ENCODE peak calls at places on chromosomes 7 and 10, in six cellular contexts. M, P, S, B, H and V are unnamed samples.

GRCh38 chr7:151954866-151955820 is 1.1 kb upstream of the GALNTL5 start:
- DNase-seq in H (no peak), S (peak; percentile 64), B (no peak), M (no peak), P (no peak), V (peak; percentile 37)

GRCh38 chr10:52801951-52802350 is 29.4 kb upstream of the MBL2 start:
- DNase-seq in S (no peak), P (no peak), H (no peak), M (no peak), B (no peak), V (peak; percentile 45)

GRCh38 chr10:92387289-92387940 is 96.4 kb downstream of the MARCHF5 start:
- DNase-seq in B (no peak), P (no peak), H (peak; percentile 62), M (peak; percentile 89), S (no peak), V (peak; percentile 59)

GRCh38 chr10:30219977-30220751 is 128.9 kb downstream of the MTPAP start:
- DNase-seq in H (no peak), B (no peak), M (peak; percentile 30), P (no peak), S (peak; percentile 34), V (peak; percentile 84)

GRCh38 chr10:107671968-107672367 is 507.5 kb upstream of the SORCS1 start:
- DNase-seq in M (no peak), P (no peak), B (no peak), H (no peak), S (no peak), V (no peak)

GRCh38 chr7:146216371-146217041 is 99.9 kb downstream of the CNTNAP2 start:
- DNase-seq in M (no peak), H (no peak), P (no peak), S (no peak), B (no peak), V (no peak)

GRCh38 chr10:69636273-69636575 is 6.2 kb downstream of the FAM241B start:
- DNase-seq in H (no peak), M (no peak), B (no peak), P (no peak), S (no peak), V (no peak)

GRCh38 chr7:134315679-134316538 is 821 bp downstream of the SLC35B4 start:
- DNase-seq in S (no peak), P (no peak), H (no peak), B (no peak), M (peak; percentile 36), V (peak; percentile 64)

GRCh38 chr7:33744293-33744692 is 161.0 kb upstream of the BMPER start:
- DNase-seq in H (peak; percentile 21), S (no peak), M (peak; percentile 32), B (no peak), P (no peak), V (peak; percentile 13)

GRCh38 chr10:96765406-96766240 is 45.3 kb upstream of the PIK3AP1 start:
- DNase-seq in P (peak; percentile 82), H (peak; percentile 37), B (peak; percentile 86), S (peak; percentile 66), M (peak; percentile 83), V (peak; percentile 78)

GRCh38 chr7:121102619-121103018 is 114.1 kb downstream of the CPED1 start:
- DNase-seq in H (no peak), M (peak; percentile 13), B (no peak), S (no peak), P (no peak), V (no peak)

GRCh38 chr10:100808851-100809250 is 63.5 kb downstream of the PAX2 start:
- DNase-seq in P (peak; percentile 38), H (no peak), M (no peak), S (no peak), B (no peak), V (no peak)

GRCh38 chr10:122853665-122854313 is 8.1 kb upstream of the CUZD1 start:
- DNase-seq in P (no peak), M (no peak), H (no peak), B (no peak), S (no peak), V (peak; percentile 26)

GRCh38 chr10:115095758-115096157 is 2.6 kb downstream of the ATRNL1 start:
- DNase-seq in B (no peak), H (no peak), P (no peak), M (no peak), S (no peak), V (no peak)

DNA sequence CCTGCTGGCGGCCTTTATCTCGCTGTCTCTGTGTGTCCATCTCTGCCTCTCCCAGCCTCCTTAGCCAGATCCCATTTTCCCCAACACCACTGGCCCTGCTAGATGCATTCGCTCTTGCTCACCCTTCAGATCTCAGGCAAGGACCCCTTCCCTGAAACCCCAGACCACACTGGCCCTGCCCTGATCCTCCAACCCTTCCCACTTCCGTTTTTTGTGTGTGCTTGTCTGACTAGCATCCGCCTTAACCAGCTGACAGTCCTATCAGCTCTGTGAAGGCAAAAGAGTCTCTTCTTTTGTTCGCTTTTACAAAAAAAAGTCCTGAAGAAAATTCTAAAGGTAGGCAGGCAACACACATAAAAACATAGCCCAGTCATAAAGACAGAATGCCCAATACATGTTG is 28.7 kb downstream of the CHST15 start:
- DNase-seq in M (no peak), H (no peak), B (no peak), S (no peak), P (no peak), V (no peak)
- H3K4me1 ChIP-seq in M (peaks cover 26% of the 10 kb centered on the region), H (peaks cover 5% of the 10 kb centered on the region), B (no peaks in the 10 kb centered on the region), S (no peaks in the 10 kb centered on the region), P (peaks cover 43% of the 10 kb centered on the region), V (peaks cover 26% of the 10 kb centered on the region)

GRCh38 chr7:85829176-85829575 is 642.3 kb upstream of the SEMA3D start:
- DNase-seq in H (no peak), S (no peak), M (no peak), P (no peak), B (no peak), V (no peak)

GRCh38 chr7:85833071-85833470 is 646.2 kb upstream of the SEMA3D start:
- DNase-seq in H (no peak), M (no peak), S (no peak), P (no peak), B (no peak), V (peak; percentile 52)

GRCh38 chr7:85829817-85830432 is 643.1 kb upstream of the SEMA3D start:
- DNase-seq in P (no peak), H (no peak), S (no peak), B (no peak), M (peak; percentile 37), V (peak; percentile 74)

GRCh38 chr7:85830982-85831381 is 644.1 kb upstream of the SEMA3D start:
- DNase-seq in S (no peak), M (no peak), H (no peak), B (no peak), P (no peak), V (no peak)

DNA sequence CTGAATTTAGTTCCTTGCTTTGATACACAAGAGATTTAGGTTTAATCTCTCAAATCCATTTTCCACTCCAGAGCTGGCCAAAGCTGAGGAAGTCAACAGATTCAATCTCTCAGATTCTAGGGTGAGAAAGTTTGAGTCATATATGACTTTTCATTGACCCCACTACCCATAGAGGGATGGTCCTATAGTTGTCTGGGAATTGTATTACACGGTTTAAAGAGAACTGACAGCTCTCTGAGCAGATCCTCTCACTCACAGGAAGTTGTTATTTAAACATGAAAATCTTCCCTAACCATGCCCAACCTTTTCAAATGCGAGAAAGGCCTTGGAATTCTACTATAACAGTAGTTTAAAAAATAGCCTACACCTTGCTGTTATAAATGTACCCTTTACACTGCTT is 641.8 kb upstream of the SEMA3D start:
- DNase-seq in M (no peak), S (no peak), P (no peak), H (no peak), B (no peak), V (peak; percentile 17)
- H3K4me3 ChIP-seq in M (no peak overlapping the region), S (no peak overlapping the region), P (no peak overlapping the region), H (no peak overlapping the region), B (no peak overlapping the region), V (no peak overlapping the region)

GRCh38 chr10:117804470-117805011 is 242.2 kb downstream of the RAB11FIP2 start:
- DNase-seq in H (no peak), M (no peak), P (peak; percentile 69), B (no peak), S (no peak), V (no peak)

GRCh38 chr10:117801691-117802090 is 245.1 kb downstream of the RAB11FIP2 start:
- DNase-seq in S (no peak), B (no peak), M (no peak), P (no peak), H (no peak), V (no peak)

GRCh38 chr10:117805191-117805590 is 241.6 kb downstream of the RAB11FIP2 start:
- DNase-seq in M (no peak), H (no peak), B (no peak), S (no peak), P (no peak), V (no peak)

GRCh38 chr10:117807441-117807840 is 239.3 kb downstream of the RAB11FIP2 start:
- DNase-seq in H (no peak), M (no peak), S (no peak), P (no peak), B (no peak), V (no peak)
- H3K4me1 ChIP-seq in H (no peaks in the 10 kb centered on the region), M (no peaks in the 10 kb centered on the region), S (no peaks in the 10 kb centered on the region), P (no peaks in the 10 kb centered on the region), B (no peaks in the 10 kb centered on the region), V (no peaks in the 10 kb centered on the region)

DNA sequence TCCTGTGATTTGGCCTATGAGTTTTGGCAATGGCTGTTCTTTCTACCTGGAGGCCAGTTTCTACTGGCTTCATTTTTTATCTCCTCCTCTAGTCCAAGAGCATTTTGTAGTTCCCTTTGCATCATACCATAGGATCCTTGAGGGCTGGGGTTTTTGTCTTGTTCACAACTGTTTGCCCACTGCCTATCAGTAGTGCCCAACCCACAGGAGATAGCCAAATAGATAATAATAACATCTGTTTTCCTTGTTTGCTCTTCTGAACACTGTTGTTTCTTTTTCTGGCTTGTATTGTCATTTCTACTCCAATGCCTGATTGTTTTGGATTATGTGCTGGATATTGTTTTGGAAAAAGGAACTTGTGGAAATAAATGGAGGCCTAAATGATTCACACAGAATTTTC is 3.4 kb downstream of the CDK1 start:
- DNase-seq in M (no peak), S (no peak), B (no peak), P (no peak), H (no peak), V (no peak)
- H3K4me3 ChIP-seq in M (no peak overlapping the region), S (no peak overlapping the region), B (no peak overlapping the region), P (no peak overlapping the region), H (no peak overlapping the region), V (peak overlapping the region; percentile 27)

DNA sequence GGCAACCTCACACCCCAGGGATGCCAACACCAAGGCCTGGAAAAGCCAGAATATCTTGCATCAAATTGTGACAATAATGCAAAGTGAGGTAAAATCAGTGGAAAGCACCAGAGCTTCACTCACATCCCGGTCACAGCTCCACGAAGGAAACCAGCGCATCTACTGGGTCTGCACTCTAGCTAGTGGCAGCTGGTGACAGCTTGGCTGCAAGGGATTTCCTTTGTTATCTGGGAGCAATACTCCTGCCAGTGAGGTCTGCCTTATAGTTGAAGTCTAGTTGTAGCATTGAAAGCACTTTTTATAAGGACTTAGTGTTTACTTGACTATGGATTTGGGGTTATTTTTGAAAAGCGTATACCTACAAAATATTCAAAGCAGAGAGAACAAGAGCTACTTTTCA is 26.0 kb downstream of the WDFY4 start:
- DNase-seq in P (no peak), M (no peak), B (no peak), H (no peak), S (no peak), V (no peak)
- H3K4me1 ChIP-seq in P (no peaks in the 10 kb centered on the region), M (no peaks in the 10 kb centered on the region), B (no peaks in the 10 kb centered on the region), H (no peaks in the 10 kb centered on the region), S (no peaks in the 10 kb centered on the region), V (no peaks in the 10 kb centered on the region)

DNA sequence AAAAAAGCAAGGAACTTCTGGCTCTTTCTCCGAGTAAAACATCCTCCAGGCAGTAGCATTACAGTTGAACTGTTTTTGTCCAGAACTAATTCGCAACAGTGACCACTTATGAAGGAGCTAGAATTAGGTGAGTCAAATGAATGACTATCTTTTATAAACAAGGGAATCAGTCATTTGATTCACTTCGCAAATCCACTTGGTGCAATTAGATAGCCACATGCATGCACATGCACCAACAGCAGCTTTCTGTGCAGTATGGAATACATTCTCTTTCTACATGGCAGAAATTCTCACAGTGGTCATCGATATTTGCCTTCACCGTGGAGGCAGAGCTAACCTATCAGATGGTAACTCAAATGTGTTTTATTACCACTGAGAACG is 118.8 kb downstream of the CDK6 start:
- DNase-seq in S (no peak), B (no peak), M (no peak), P (no peak), H (no peak), V (peak; percentile 51)
- H3K4me3 ChIP-seq in S (peak overlapping the region; percentile 57), B (peak overlapping the region; percentile 56), M (no peak overlapping the region), P (peak overlapping the region; percentile 46), H (no peak overlapping the region), V (peak overlapping the region; percentile 49)